ENCODE peak calls at places on chromosomes 5 and 9, in nine cellular contexts. One of them, this sample, is unnamed.

GRCh38 chr9:135605238-135605781 is 34.0 kb downstream of the GLT6D1 start:
- DNase-seq in T-helper 1 cell: no peak
- DNase-seq in H7: no peak
- DNase-seq in AG10803: no peak
- DNase-seq in mucosa of descending colon: peak
- DNase-seq in Caki2: no peak
- DNase-seq in cardiac muscle cell: no peak
- DNase-seq in activated CD4-positive, alpha-beta T cell treated with anti-CD3 and anti-CD28 coated beads, Interleukin-2, amount 50 U/mL, for 1 hour: no peak
- DNase-seq in fibroblast of pulmonary artery: no peak
- DNase-seq in this sample: no peak

GRCh38 chr9:127937383-127938297 is at the start of gene DPM2:
- DNase-seq in cardiac muscle cell: peak
- DNase-seq in AG10803: peak
- DNase-seq in activated CD4-positive, alpha-beta T cell treated with anti-CD3 and anti-CD28 coated beads, Interleukin-2, amount 50 U/mL, for 1 hour: peak
- DNase-seq in Caki2: peak
- DNase-seq in T-helper 1 cell: peak
- DNase-seq in H7: peak
- DNase-seq in mucosa of descending colon: peak
- DNase-seq in fibroblast of pulmonary artery: peak
- DNase-seq in this sample: peak

GRCh38 chr9:33263131-33263935 is 1.2 kb downstream of the BAG1 start:
- DNase-seq in AG10803: peak
- DNase-seq in fibroblast of pulmonary artery: peak
- DNase-seq in T-helper 1 cell: no peak
- DNase-seq in mucosa of descending colon: no peak
- DNase-seq in H7: peak
- DNase-seq in cardiac muscle cell: peak
- DNase-seq in Caki2: no peak
- DNase-seq in activated CD4-positive, alpha-beta T cell treated with anti-CD3 and anti-CD28 coated beads, Interleukin-2, amount 50 U/mL, for 1 hour: no peak
- DNase-seq in this sample: peak

GRCh38 chr5:140221697-140222223 is 46.8 kb downstream of the CYSTM1 start:
- DNase-seq in H7: no peak
- DNase-seq in mucosa of descending colon: no peak
- DNase-seq in activated CD4-positive, alpha-beta T cell treated with anti-CD3 and anti-CD28 coated beads, Interleukin-2, amount 50 U/mL, for 1 hour: no peak
- DNase-seq in cardiac muscle cell: peak
- DNase-seq in fibroblast of pulmonary artery: peak
- DNase-seq in AG10803: peak
- DNase-seq in T-helper 1 cell: no peak
- DNase-seq in Caki2: peak
- DNase-seq in this sample: no peak

GRCh38 chr9:137138058-137138697 is 776 bp upstream of the GRIN1 start:
- DNase-seq in fibroblast of pulmonary artery: no peak
- DNase-seq in cardiac muscle cell: no peak
- DNase-seq in mucosa of descending colon: no peak
- DNase-seq in activated CD4-positive, alpha-beta T cell treated with anti-CD3 and anti-CD28 coated beads, Interleukin-2, amount 50 U/mL, for 1 hour: no peak
- DNase-seq in H7: peak
- DNase-seq in AG10803: no peak
- DNase-seq in T-helper 1 cell: no peak
- DNase-seq in Caki2: no peak
- DNase-seq in this sample: no peak

GRCh38 chr9:68417762-68418161 is 61.4 kb downstream of the PGM5 start:
- DNase-seq in activated CD4-positive, alpha-beta T cell treated with anti-CD3 and anti-CD28 coated beads, Interleukin-2, amount 50 U/mL, for 1 hour: no peak
- DNase-seq in mucosa of descending colon: no peak
- DNase-seq in T-helper 1 cell: no peak
- DNase-seq in fibroblast of pulmonary artery: no peak
- DNase-seq in AG10803: no peak
- DNase-seq in H7: no peak
- DNase-seq in cardiac muscle cell: no peak
- DNase-seq in Caki2: no peak
- DNase-seq in this sample: no peak

GRCh38 chr9:133640580-133641395 is 4.6 kb downstream of the DBH start:
- DNase-seq in H7: no peak
- DNase-seq in T-helper 1 cell: no peak
- DNase-seq in cardiac muscle cell: no peak
- DNase-seq in fibroblast of pulmonary artery: no peak
- DNase-seq in activated CD4-positive, alpha-beta T cell treated with anti-CD3 and anti-CD28 coated beads, Interleukin-2, amount 50 U/mL, for 1 hour: no peak
- DNase-seq in Caki2: no peak
- DNase-seq in mucosa of descending colon: peak
- DNase-seq in AG10803: no peak
- DNase-seq in this sample: no peak

GRCh38 chr9:99465231-99465891 is 243.3 kb downstream of the SEC61B start:
- DNase-seq in T-helper 1 cell: no peak
- DNase-seq in mucosa of descending colon: no peak
- DNase-seq in Caki2: no peak
- DNase-seq in activated CD4-positive, alpha-beta T cell treated with anti-CD3 and anti-CD28 coated beads, Interleukin-2, amount 50 U/mL, for 1 hour: no peak
- DNase-seq in H7: no peak
- DNase-seq in cardiac muscle cell: no peak
- DNase-seq in AG10803: peak
- DNase-seq in fibroblast of pulmonary artery: no peak
- DNase-seq in this sample: no peak

GRCh38 chr5:43422143-43422542 is 10.0 kb upstream of the CCL28 start:
- DNase-seq in cardiac muscle cell: peak
- DNase-seq in T-helper 1 cell: no peak
- DNase-seq in AG10803: peak
- DNase-seq in fibroblast of pulmonary artery: peak
- DNase-seq in H7: no peak
- DNase-seq in Caki2: peak
- DNase-seq in activated CD4-positive, alpha-beta T cell treated with anti-CD3 and anti-CD28 coated beads, Interleukin-2, amount 50 U/mL, for 1 hour: no peak
- DNase-seq in mucosa of descending colon: no peak
- DNase-seq in this sample: no peak

GRCh38 chr9:133528001-133528886 is 3.5 kb upstream of the MYMK start:
- DNase-seq in H7: peak
- DNase-seq in fibroblast of pulmonary artery: no peak
- DNase-seq in T-helper 1 cell: no peak
- DNase-seq in Caki2: no peak
- DNase-seq in mucosa of descending colon: no peak
- DNase-seq in activated CD4-positive, alpha-beta T cell treated with anti-CD3 and anti-CD28 coated beads, Interleukin-2, amount 50 U/mL, for 1 hour: no peak
- DNase-seq in cardiac muscle cell: no peak
- DNase-seq in AG10803: no peak
- DNase-seq in this sample: no peak

GRCh38 chr5:131264453-131265200 is 774 bp downstream of the CDC42SE2 start:
- DNase-seq in mucosa of descending colon: peak
- DNase-seq in T-helper 1 cell: peak
- DNase-seq in cardiac muscle cell: peak
- DNase-seq in AG10803: no peak
- DNase-seq in fibroblast of pulmonary artery: peak
- DNase-seq in activated CD4-positive, alpha-beta T cell treated with anti-CD3 and anti-CD28 coated beads, Interleukin-2, amount 50 U/mL, for 1 hour: peak
- DNase-seq in H7: peak
- DNase-seq in Caki2: peak
- DNase-seq in this sample: peak

GRCh38 chr5:72346396-72346795 is 26.2 kb downstream of the PTCD2 start:
- DNase-seq in AG10803: no peak
- DNase-seq in Caki2: no peak
- DNase-seq in mucosa of descending colon: no peak
- DNase-seq in H7: no peak
- DNase-seq in activated CD4-positive, alpha-beta T cell treated with anti-CD3 and anti-CD28 coated beads, Interleukin-2, amount 50 U/mL, for 1 hour: no peak
- DNase-seq in fibroblast of pulmonary artery: no peak
- DNase-seq in T-helper 1 cell: no peak
- DNase-seq in cardiac muscle cell: no peak
- DNase-seq in this sample: no peak

GRCh38 chr5:170720984-170721383 is 62.5 kb upstream of the GABRP start:
- DNase-seq in AG10803: no peak
- DNase-seq in fibroblast of pulmonary artery: no peak
- DNase-seq in Caki2: no peak
- DNase-seq in mucosa of descending colon: no peak
- DNase-seq in activated CD4-positive, alpha-beta T cell treated with anti-CD3 and anti-CD28 coated beads, Interleukin-2, amount 50 U/mL, for 1 hour: no peak
- DNase-seq in cardiac muscle cell: no peak
- DNase-seq in H7: no peak
- DNase-seq in T-helper 1 cell: no peak
- DNase-seq in this sample: no peak

GRCh38 chr5:97991236-97991635 is 782.2 kb upstream of the RGMB start:
- DNase-seq in Caki2: no peak
- DNase-seq in AG10803: no peak
- DNase-seq in H7: no peak
- DNase-seq in mucosa of descending colon: no peak
- DNase-seq in cardiac muscle cell: no peak
- DNase-seq in fibroblast of pulmonary artery: no peak
- DNase-seq in activated CD4-positive, alpha-beta T cell treated with anti-CD3 and anti-CD28 coated beads, Interleukin-2, amount 50 U/mL, for 1 hour: no peak
- DNase-seq in T-helper 1 cell: no peak
- DNase-seq in this sample: no peak

GRCh38 chr5:120872292-120872691 is 408.2 kb downstream of the PRR16 start:
- DNase-seq in mucosa of descending colon: no peak
- DNase-seq in T-helper 1 cell: no peak
- DNase-seq in fibroblast of pulmonary artery: no peak
- DNase-seq in Caki2: no peak
- DNase-seq in activated CD4-positive, alpha-beta T cell treated with anti-CD3 and anti-CD28 coated beads, Interleukin-2, amount 50 U/mL, for 1 hour: no peak
- DNase-seq in AG10803: peak
- DNase-seq in H7: no peak
- DNase-seq in cardiac muscle cell: peak
- DNase-seq in this sample: no peak

GRCh38 chr9:96540106-96540505 is 79.5 kb downstream of the CDC14B start:
- DNase-seq in fibroblast of pulmonary artery: no peak
- DNase-seq in T-helper 1 cell: no peak
- DNase-seq in AG10803: no peak
- DNase-seq in mucosa of descending colon: no peak
- DNase-seq in cardiac muscle cell: no peak
- DNase-seq in Caki2: no peak
- DNase-seq in H7: no peak
- DNase-seq in activated CD4-positive, alpha-beta T cell treated with anti-CD3 and anti-CD28 coated beads, Interleukin-2, amount 50 U/mL, for 1 hour: no peak
- DNase-seq in this sample: no peak

GRCh38 chr9:935348-935965 is 41.0 kb upstream of the DMRT3 start:
- DNase-seq in AG10803: peak
- DNase-seq in fibroblast of pulmonary artery: peak
- DNase-seq in T-helper 1 cell: no peak
- DNase-seq in mucosa of descending colon: no peak
- DNase-seq in activated CD4-positive, alpha-beta T cell treated with anti-CD3 and anti-CD28 coated beads, Interleukin-2, amount 50 U/mL, for 1 hour: no peak
- DNase-seq in H7: no peak
- DNase-seq in cardiac muscle cell: peak
- DNase-seq in Caki2: no peak
- DNase-seq in this sample: no peak

GRCh38 chr5:92309336-92309991 is 926.3 kb upstream of the ARRDC3 start:
- DNase-seq in fibroblast of pulmonary artery: peak
- DNase-seq in Caki2: peak
- DNase-seq in mucosa of descending colon: no peak
- DNase-seq in H7: peak
- DNase-seq in activated CD4-positive, alpha-beta T cell treated with anti-CD3 and anti-CD28 coated beads, Interleukin-2, amount 50 U/mL, for 1 hour: no peak
- DNase-seq in AG10803: peak
- DNase-seq in T-helper 1 cell: no peak
- DNase-seq in cardiac muscle cell: peak
- DNase-seq in this sample: peak

GRCh38 chr5:1322955-1323802 is 21.7 kb downstream of the CLPTM1L start:
- DNase-seq in AG10803: no peak
- DNase-seq in cardiac muscle cell: no peak
- DNase-seq in fibroblast of pulmonary artery: no peak
- DNase-seq in H7: no peak
- DNase-seq in Caki2: no peak
- DNase-seq in activated CD4-positive, alpha-beta T cell treated with anti-CD3 and anti-CD28 coated beads, Interleukin-2, amount 50 U/mL, for 1 hour: no peak
- DNase-seq in T-helper 1 cell: no peak
- DNase-seq in mucosa of descending colon: no peak
- DNase-seq in this sample: no peak

GRCh38 chr5:140182803-140183367 is 7.9 kb downstream of the CYSTM1 start:
- DNase-seq in mucosa of descending colon: no peak
- DNase-seq in AG10803: peak
- DNase-seq in Caki2: peak
- DNase-seq in H7: no peak
- DNase-seq in activated CD4-positive, alpha-beta T cell treated with anti-CD3 and anti-CD28 coated beads, Interleukin-2, amount 50 U/mL, for 1 hour: no peak
- DNase-seq in fibroblast of pulmonary artery: peak
- DNase-seq in T-helper 1 cell: no peak
- DNase-seq in cardiac muscle cell: peak
- DNase-seq in this sample: peak

GRCh38 chr5:90843443-90843842 is 284.8 kb downstream of the ADGRV1 start:
- DNase-seq in mucosa of descending colon: no peak
- DNase-seq in T-helper 1 cell: no peak
- DNase-seq in activated CD4-positive, alpha-beta T cell treated with anti-CD3 and anti-CD28 coated beads, Interleukin-2, amount 50 U/mL, for 1 hour: no peak
- DNase-seq in H7: no peak
- DNase-seq in AG10803: no peak
- DNase-seq in cardiac muscle cell: no peak
- DNase-seq in Caki2: no peak
- DNase-seq in fibroblast of pulmonary artery: no peak
- DNase-seq in this sample: peak

This sample was measured in OCI-M1.